ENCODE peak calls at places on chromosomes 11 and 22, in ten cellular contexts. L is testis, K is spleen, T is A549, S is fibroblast of lung, M is tibial artery, H is fibroblast of mammary gland, O is brain microvascular endothelial cell, Z is HL-60, J is bronchial epithelial cell. D is an unnamed sample.

GRCh38 chr22:29457730-29458129 is 19.3 kb downstream of the RFPL1 start:
- DNase-seq in L (peak; percentile 56), K (peak; percentile 43), T (peak; percentile 60), S (peak; percentile 18), M (no peak), H (peak; percentile 45), O (peak; percentile 47), Z (no peak), J (peak; percentile 50), D (no peak)

GRCh38 chr11:66280428-66280827 is 2.5 kb downstream of the CNIH2 start:
- DNase-seq in L (no peak), K (peak; percentile 77), T (no peak), S (no peak), M (no peak), H (no peak), O (no peak), Z (no peak), J (no peak), D (no peak)

GRCh38 chr22:35873426-35873825 is 155.2 kb downstream of the RBFOX2 start:
- DNase-seq in L (no peak), K (no peak), T (no peak), S (no peak), M (no peak), H (no peak), O (no peak), Z (no peak), J (no peak), D (no peak)

GRCh38 chr11:10908215-10908990 is 50.5 kb upstream of the ZBED5 start:
- DNase-seq in L (peak; percentile 55), K (no peak), T (peak; percentile 35), S (peak; percentile 84), M (no peak), H (peak; percentile 91), O (peak; percentile 92), Z (no peak), J (no peak), D (peak; percentile 97)

GRCh38 chr11:17257200-17257599 is 19.3 kb upstream of the NUCB2 start:
- DNase-seq in L (no peak), K (no peak), T (peak; percentile 55), S (peak; percentile 81), M (no peak), H (peak; percentile 82), O (peak; percentile 42), Z (no peak), J (peak; percentile 70), D (no peak)

GRCh38 chr22:34971456-34971855 is 94.5 kb upstream of the ISX start:
- DNase-seq in L (no peak), K (no peak), T (no peak), S (no peak), M (no peak), H (no peak), O (no peak), Z (no peak), J (no peak), D (no peak)

GRCh38 chr11:60345489-60345888 is 18.4 kb downstream of the MS4A6E start:
- DNase-seq in L (peak; percentile 47), K (peak; percentile 71), T (peak; percentile 6), S (no peak), M (no peak), H (no peak), O (peak; percentile 2), Z (no peak), J (peak; percentile 18), D (no peak)

GRCh38 chr22:41445171-41446056 is 1.2 kb downstream of the TOB2 start:
- DNase-seq in L (peak; percentile 32), K (peak; percentile 84), T (peak; percentile 30), S (no peak), M (no peak), H (no peak), O (no peak), Z (no peak), J (peak; percentile 22), D (no peak)

GRCh38 chr11:96470521-96470920 is 80.7 kb downstream of the JRKL start:
- DNase-seq in L (no peak), K (no peak), T (no peak), S (no peak), M (no peak), H (no peak), O (no peak), Z (no peak), J (peak; percentile 58), D (no peak)

GRCh38 chr22:48721394-48721666 is 1106.3 kb downstream of the BRD1 start:
- DNase-seq in L (no peak), K (no peak), T (no peak), S (no peak), M (no peak), H (no peak), O (no peak), Z (no peak), J (no peak), D (no peak)

GRCh38 chr22:24323695-24324094 is 53.1 kb downstream of the SPECC1L start:
- DNase-seq in L (no peak), K (no peak), T (no peak), S (no peak), M (no peak), H (peak; percentile 37), O (no peak), Z (no peak), J (no peak), D (no peak)

GRCh38 chr11:35722641-35723040 is 60.1 kb downstream of the TRIM44 start:
- DNase-seq in L (no peak), K (no peak), T (no peak), S (no peak), M (no peak), H (no peak), O (no peak), Z (no peak), J (no peak), D (no peak)

GRCh38 chr11:128632151-128632791 is 44.9 kb upstream of the ETS1 start:
- DNase-seq in L (peak; percentile 45), K (peak; percentile 72), T (peak; percentile 44), S (peak; percentile 73), M (no peak), H (peak; percentile 68), O (peak; percentile 45), Z (no peak), J (peak; percentile 35), D (peak; percentile 13)

GRCh38 chr11:111283945-111284481 is 14.3 kb upstream of the POU2AF3 start:
- DNase-seq in L (no peak), K (peak; percentile 81), T (no peak), S (no peak), M (no peak), H (peak; percentile 96), O (no peak), Z (no peak), J (no peak), D (no peak)

GRCh38 chr11:32333335-32333991 is 101.9 kb downstream of the WT1 start:
- DNase-seq in L (peak; percentile 91), K (peak; percentile 78), T (peak; percentile 72), S (peak; percentile 68), M (peak; percentile 49), H (peak; percentile 48), O (peak; percentile 44), Z (no peak), J (peak; percentile 36), D (no peak)

GRCh38 chr11:33375236-33375635 is 118.1 kb downstream of the HIPK3 start:
- DNase-seq in L (no peak), K (no peak), T (no peak), S (no peak), M (no peak), H (no peak), O (no peak), Z (no peak), J (no peak), D (no peak)
- H3K4me3 ChIP-seq in L (peak overlapping the region; percentile 37), K (peak overlapping the region; percentile 43), T (peak overlapping the region; percentile 68), S (no peak overlapping the region), M (no peak overlapping the region), H (peak overlapping the region; percentile 52), O (peak overlapping the region; percentile 65), Z (no peak overlapping the region), J (peak overlapping the region; percentile 41), D (peak overlapping the region; percentile 50)

DNA sequence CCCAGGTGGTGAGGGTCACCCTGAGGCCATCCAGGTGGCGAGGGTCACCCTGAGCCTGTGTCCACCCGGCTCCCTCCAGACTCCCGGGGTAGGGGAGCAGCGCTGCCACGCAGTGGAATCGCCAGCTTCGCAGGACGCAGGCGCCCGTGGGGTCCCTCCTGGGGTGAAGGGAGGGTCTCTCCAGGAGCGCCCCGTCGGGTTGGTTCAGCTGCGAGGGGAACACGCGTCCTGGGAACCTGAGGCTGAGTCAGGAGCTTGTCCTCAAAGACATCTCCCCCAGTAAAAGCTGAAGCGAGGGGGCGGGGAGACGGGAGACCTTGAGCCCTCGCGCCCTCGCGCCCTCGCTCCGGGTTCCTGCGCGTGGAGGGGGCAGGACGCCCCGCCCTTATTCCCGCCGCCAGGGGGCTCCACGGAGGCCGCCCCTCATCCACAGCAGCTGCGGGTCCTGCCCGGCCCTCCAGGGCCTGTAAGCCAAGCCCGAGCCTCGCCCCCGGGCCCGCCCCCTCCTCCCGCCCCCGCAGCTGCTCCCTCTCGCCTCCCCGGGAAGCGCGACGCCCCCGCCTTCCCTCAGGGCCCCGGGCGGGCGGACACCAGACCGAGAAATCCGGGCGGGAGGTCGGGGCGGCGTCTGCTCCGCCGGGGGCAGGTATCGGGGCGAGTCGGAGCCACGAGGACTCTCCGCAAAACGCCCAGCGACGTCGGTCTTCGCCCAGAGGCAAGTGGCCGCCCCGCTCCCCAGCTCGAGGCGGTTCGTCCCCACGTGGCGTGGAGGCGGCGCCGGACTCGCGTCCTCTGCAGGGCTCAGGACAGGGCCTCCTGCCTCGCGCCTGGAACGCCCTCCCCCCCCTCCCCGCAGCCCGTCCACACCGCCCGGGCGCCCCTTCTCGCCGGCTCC is 22.8 kb downstream of the PIM3 start:
- DNase-seq in L (no peak), K (peak; percentile 81), T (no peak), S (no peak), M (no peak), H (no peak), O (no peak), Z (no peak), J (no peak), D (no peak)
- TF ChIP-seq CTCF in L (peak; percentile 46), K (peak; percentile 72), T (peak; percentile 18), S (no peak), M (no peak), H (peak; percentile 21), O (peak; percentile 35), Z (no peak), J (peak; percentile 18), D (peak; percentile 43)

DNA sequence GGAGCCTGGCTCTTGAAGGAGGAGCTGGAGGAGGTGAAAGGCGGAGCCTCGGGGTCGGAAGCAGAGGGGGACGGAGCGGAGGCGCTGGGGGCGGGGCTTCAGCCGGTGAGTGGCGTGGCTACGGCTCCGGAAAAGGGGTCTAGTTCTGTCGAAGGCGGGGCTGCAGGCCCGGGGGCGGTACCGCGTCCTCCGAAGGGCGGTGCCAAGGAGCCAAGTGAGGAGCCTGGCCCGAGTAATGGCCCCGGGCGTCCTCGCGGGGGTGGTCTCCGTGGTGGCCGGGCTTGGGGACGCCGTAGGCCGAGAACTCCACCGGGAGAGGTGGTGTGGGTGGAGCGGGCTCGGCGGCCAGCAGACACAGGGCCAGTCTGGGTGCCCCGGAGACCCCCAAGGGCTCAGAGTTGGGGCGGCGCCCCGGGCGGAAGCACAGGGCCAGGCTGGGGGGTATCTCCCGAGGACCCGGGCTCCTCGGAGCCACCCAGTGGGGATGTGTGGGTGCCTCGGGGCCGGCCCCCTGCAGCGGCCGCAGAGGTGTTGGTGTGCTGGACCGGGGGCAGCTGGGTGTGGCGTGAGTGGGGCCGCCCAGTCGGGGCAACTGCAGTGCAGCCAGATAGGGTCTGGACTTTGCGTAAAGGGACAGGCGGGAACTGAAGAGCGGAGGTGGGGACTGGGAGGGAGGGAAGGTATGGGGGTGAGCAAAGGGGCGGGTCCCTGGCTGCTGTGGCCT is 697 bp downstream of the FKBP2 start:
- DNase-seq in L (peak; percentile 99), K (peak; percentile 100), T (peak; percentile 75), S (peak; percentile 99), M (peak; percentile 99), H (peak; percentile 99), O (peak; percentile 99), Z (peak; percentile 98), J (peak; percentile 94), D (peak; percentile 92)
- H3K4me3 ChIP-seq in L (peak overlapping the region; percentile 97), K (peak overlapping the region; percentile 71), T (peak overlapping the region; percentile 73), S (peak overlapping the region; percentile 88), M (peak overlapping the region; percentile 98), H (peak overlapping the region; percentile 77), O (peak overlapping the region; percentile 81), Z (peak overlapping the region; percentile 80), J (peak overlapping the region; percentile 90), D (peak overlapping the region; percentile 82)

GRCh38 chr11:40130427-40130826 is 1329.0 kb downstream of the LRRC4C start:
- DNase-seq in L (peak; percentile 17), K (no peak), T (no peak), S (no peak), M (no peak), H (no peak), O (no peak), Z (no peak), J (no peak), D (no peak)
- TF ChIP-seq CTCF in L (no peak), K (no peak), T (no peak), S (no peak), M (no peak), H (no peak), O (no peak), Z (no peak), J (no peak), D (peak; percentile 52)

D was measured in retinal pigment epithelial cell.